ENCODE peak calls at places on chromosomes 4 and X, in nine cellular contexts. O is coronary artery, F is colonic mucosa, Y is adrenal gland, X is heart right ventricle, Q is sigmoid colon, V is choroid plexus epithelial cell, P is uterus, S is Panc1. J is an unnamed sample.

GRCh38 chr4:169795585-169795984 is 37.8 kb upstream of the HPF1 start:
- DNase-seq in Y (no peak), O (no peak), X (no peak), F (no peak), P (no peak), Q (no peak), S (no peak), V (no peak), J (no peak)

GRCh38 chr4:4866124-4866832 is 6.8 kb downstream of the MSX1 start:
- DNase-seq in S (no peak), P (no peak), F (no peak), Q (no peak), Y (no peak), V (no peak), O (no peak), X (no peak), J (peak)

GRCh38 chr4:38717604-38718003 is 53.6 kb downstream of the KLF3 start:
- DNase-seq in P (no peak), F (no peak), Q (no peak), V (peak), S (no peak), O (no peak), Y (no peak), X (no peak), J (no peak)

GRCh38 chr4:52366625-52367024 is 292.5 kb downstream of the USP46 start:
- DNase-seq in S (no peak), Y (no peak), X (no peak), F (no peak), P (no peak), V (no peak), Q (no peak), O (no peak), J (no peak)

GRCh38 chr4:112358415-112358814 is 61.2 kb downstream of the ALPK1 start:
- DNase-seq in Q (no peak), F (no peak), X (no peak), V (no peak), S (no peak), O (no peak), Y (no peak), P (no peak), J (no peak)

GRCh38 chr4:181569553-181569952 is 673.6 kb upstream of the TENM3 start:
- DNase-seq in O (no peak), V (peak), S (peak), Q (no peak), Y (no peak), X (no peak), F (no peak), P (no peak), J (peak)

GRCh38 chr4:29966386-29966785 is 753.8 kb upstream of the PCDH7 start:
- DNase-seq in P (no peak), Q (no peak), O (no peak), V (no peak), F (no peak), S (no peak), X (no peak), Y (no peak), J (no peak)

GRCh38 chr4:95676190-95676589 is 127.4 kb upstream of the UNC5C start:
- DNase-seq in V (no peak), F (no peak), S (no peak), Y (no peak), P (no peak), O (no peak), Q (no peak), X (no peak), J (no peak)

GRCh38 chrX:53926030-53926429 is 118.2 kb downstream of the PHF8 start:
- DNase-seq in Y (no peak), S (no peak), F (no peak), Q (no peak), V (no peak), O (no peak), P (no peak), X (no peak), J (no peak)

GRCh38 chr4:41539711-41540110 is 1.8 kb downstream of the LIMCH1 start:
- DNase-seq in Y (no peak), Q (no peak), F (no peak), P (no peak), X (no peak), O (no peak), S (no peak), V (no peak), J (no peak)

GRCh38 chrX:153974726-153975286 is 2.3 kb downstream of the TMEM187 start:
- DNase-seq in V (no peak), Q (no peak), Y (no peak), O (no peak), S (no peak), X (no peak), F (no peak), P (no peak), J (no peak)

GRCh38 chr4:163048447-163048846 is 118.2 kb downstream of the NAF1 start:
- DNase-seq in V (peak), Q (no peak), P (no peak), O (no peak), Y (peak), X (no peak), F (no peak), S (no peak), J (peak)

GRCh38 chr4:16457944-16458343 is 231.7 kb upstream of the TAPT1 start:
- DNase-seq in X (no peak), S (no peak), Y (no peak), V (peak), Q (no peak), F (no peak), O (no peak), P (no peak), J (no peak)

GRCh38 chr4:174591243-174592021 is 69.1 kb upstream of the HPGD start:
- DNase-seq in Q (no peak), X (no peak), O (no peak), F (no peak), S (no peak), P (no peak), V (no peak), Y (no peak), J (peak)

GRCh38 chr4:92501456-92501855 is 197.7 kb downstream of the GRID2 start:
- DNase-seq in Q (no peak), P (no peak), X (no peak), S (no peak), F (no peak), V (no peak), O (no peak), Y (no peak), J (no peak)

GRCh38 chrX:53319614-53320542 is 38.5 kb upstream of the IQSEC2 start:
- DNase-seq in F (no peak), O (no peak), X (no peak), S (no peak), V (no peak), Q (no peak), Y (no peak), P (peak), J (no peak)

GRCh38 chr4:102036619-102037376 is 246.3 kb downstream of the BANK1 start:
- DNase-seq in F (no peak), O (no peak), X (no peak), P (no peak), Y (no peak), S (no peak), V (peak), Q (no peak), J (no peak)

GRCh38 chrX:130523460-130524394 is 121.9 kb downstream of the RBMX2 start:
- DNase-seq in Q (no peak), F (peak), P (peak), O (no peak), X (peak), Y (peak), V (peak), S (no peak), J (no peak)

GRCh38 chrX:38379088-38379487 is 26.7 kb downstream of the OTC start:
- DNase-seq in Y (no peak), P (no peak), O (no peak), Q (no peak), X (no peak), V (peak), F (no peak), S (no peak), J (no peak)

GRCh38 chr4:72375050-72375736 is 193.8 kb downstream of the ADAMTS3 start:
- DNase-seq in X (no peak), V (peak), Y (no peak), Q (no peak), F (no peak), P (no peak), O (no peak), S (no peak), J (no peak)

DNA sequence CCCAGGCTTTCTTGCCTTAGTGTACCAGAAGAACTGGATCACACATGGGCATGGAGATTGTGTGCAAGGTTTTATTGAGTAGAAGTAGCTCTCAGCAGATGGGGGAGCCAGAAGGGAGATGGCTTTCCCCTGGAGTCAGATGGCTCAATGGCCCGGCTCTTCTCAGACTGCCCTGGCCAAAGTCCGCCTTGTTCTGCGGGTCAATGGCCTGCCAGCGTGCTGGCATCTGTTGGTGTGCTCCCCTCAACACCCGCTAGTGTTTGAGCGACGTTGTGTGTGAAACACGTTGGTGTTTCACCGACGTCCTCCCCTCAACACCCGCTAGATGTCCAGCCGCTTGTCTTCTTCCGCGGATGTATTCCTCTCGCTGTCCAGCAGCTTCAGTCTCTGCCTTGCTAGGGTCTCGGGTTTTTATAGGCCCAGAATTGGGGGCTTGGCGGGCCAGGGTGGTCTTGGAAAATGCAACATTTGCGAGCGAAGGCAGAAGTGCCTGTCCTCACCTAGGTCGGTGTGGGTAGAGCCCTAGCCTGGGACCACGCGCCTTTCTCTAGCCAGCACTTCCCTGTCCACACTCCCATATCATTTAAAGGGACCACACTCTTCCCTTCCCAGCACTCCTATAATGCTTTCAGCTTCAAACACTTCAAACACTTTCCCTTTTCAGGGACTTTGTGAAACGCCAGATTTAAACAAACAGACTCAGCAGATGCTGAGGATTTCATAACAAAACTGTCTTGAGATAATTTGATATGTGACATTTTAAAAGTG is 21.1 kb upstream of the PRKG2 start:
- DNase-seq in P (no peak), O (no peak), Y (no peak), V (peak), X (no peak), S (no peak), Q (no peak), F (no peak), J (no peak)
- H3K4me3 ChIP-seq in P (no peak), O (no peak), Y (no peak), V (no peak), X (no peak), S (peak), Q (no peak), F (no peak), J (no peak)

GRCh38 chr4:25857403-25857802 is 5.4 kb downstream of the SEL1L3 start:
- DNase-seq in P (no peak), F (no peak), Y (no peak), O (no peak), S (no peak), X (no peak), V (peak), Q (no peak), J (no peak)
- TF ChIP-seq CTCF in P (no peak), F (no peak), Y (no peak), O (no peak), S (peak), X (no peak), V (peak), Q (no peak), J (no peak)

DNA sequence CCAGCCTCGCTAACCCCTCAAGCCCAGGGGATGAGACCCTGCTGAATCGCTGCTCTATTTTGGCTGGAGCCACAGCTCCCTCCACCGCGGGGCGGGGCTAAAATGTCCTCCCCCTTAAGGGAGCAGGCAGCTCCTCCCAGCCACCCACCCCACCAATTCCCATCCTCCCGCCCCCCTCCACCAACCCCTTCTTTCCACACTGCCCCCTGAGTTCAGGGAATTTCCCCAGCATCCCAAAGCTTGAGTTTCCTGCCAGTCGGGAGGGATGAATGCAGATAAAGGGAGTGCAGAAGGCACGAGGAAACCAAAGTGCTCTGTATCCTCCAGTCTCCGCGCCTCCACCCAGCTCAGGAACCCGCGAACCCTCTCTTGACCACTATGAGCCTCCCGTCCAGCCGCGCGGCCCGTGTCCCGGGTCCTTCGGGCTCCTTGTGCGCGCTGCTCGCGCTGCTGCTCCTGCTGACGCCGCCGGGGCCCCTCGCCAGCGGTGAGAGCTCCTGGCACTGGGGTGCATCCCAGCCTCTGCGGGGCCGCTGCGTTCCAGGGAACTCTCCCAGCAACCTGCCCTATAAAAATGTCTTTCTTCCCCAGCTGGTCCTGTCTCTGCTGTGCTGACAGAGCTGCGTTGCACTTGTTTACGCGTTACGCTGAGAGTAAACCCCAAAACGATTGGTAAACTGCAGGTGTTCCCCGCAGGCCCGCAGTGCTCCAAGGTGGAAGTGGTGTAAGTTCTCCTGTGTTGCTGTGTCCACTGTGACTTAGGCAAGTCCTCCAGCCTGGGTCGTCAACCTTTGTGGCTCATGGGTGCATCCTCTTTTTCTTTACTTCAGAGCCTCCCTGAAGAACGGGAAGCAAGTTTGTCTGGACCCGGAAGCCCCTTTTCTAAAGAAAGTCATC is at the start of gene CXCL6:
- DNase-seq in X (peak), P (no peak), Q (peak), S (no peak), F (peak), Y (no peak), O (no peak), V (peak), J (no peak)
- H3K4me3 ChIP-seq in X (peak), P (peak), Q (peak), S (peak), F (peak), Y (no peak), O (peak), V (peak), J (no peak)

GRCh38 chrX:120456973-120457372 is 12.1 kb downstream of the LAMP2 start:
- DNase-seq in V (peak), P (no peak), F (no peak), O (no peak), S (no peak), Q (no peak), X (no peak), Y (no peak), J (peak)

GRCh38 chrX:120450163-120450562 is 18.9 kb downstream of the LAMP2 start:
- DNase-seq in F (no peak), Q (no peak), O (no peak), Y (no peak), V (peak), S (no peak), P (no peak), X (no peak), J (peak)

GRCh38 chrX:120446503-120446902 is 22.6 kb downstream of the LAMP2 start:
- DNase-seq in V (peak), X (no peak), S (no peak), O (no peak), Y (peak), P (no peak), Q (no peak), F (no peak), J (no peak)

GRCh38 chrX:120453985-120454384 is 15.1 kb downstream of the LAMP2 start:
- DNase-seq in S (no peak), O (no peak), V (peak), Q (no peak), P (no peak), X (no peak), Y (no peak), F (no peak), J (no peak)

GRCh38 chrX:120452131-120452530 is 17.0 kb downstream of the LAMP2 start:
- DNase-seq in P (no peak), F (no peak), O (no peak), S (no peak), V (peak), Q (no peak), Y (no peak), X (no peak), J (peak)
- TF ChIP-seq CTCF in P (peak), F (no peak), O (no peak), S (peak), V (peak), Q (peak), Y (peak), X (peak), J (no peak)

GRCh38 chrX:57900961-57901360 is 9.3 kb downstream of the ZXDA start:
- DNase-seq in O (no peak), Y (no peak), Q (no peak), F (no peak), P (no peak), S (no peak), V (peak), X (no peak), J (no peak)
- H3K4me3 ChIP-seq in O (no peak), Y (no peak), Q (no peak), F (no peak), P (no peak), S (no peak), V (no peak), X (no peak), J (no peak)

GRCh38 chrX:44872319-44872816 is 620 bp upstream of the KDM6A start:
- DNase-seq in Y (peak), O (peak), S (no peak), P (no peak), X (no peak), Q (peak), V (peak), F (peak), J (no peak)

GRCh38 chrX:44874481-44875184 is 1.6 kb downstream of the KDM6A start:
- DNase-seq in S (no peak), V (peak), F (peak), X (no peak), Y (peak), Q (no peak), P (no peak), O (no peak), J (peak)

GRCh38 chrX:44875185-44875489 is 2.1 kb downstream of the KDM6A start:
- DNase-seq in V (no peak), O (no peak), Y (no peak), F (no peak), P (no peak), X (no peak), Q (no peak), S (no peak), J (no peak)

GRCh38 chrX:44872817-44873414 is at the start of gene KDM6A:
- DNase-seq in O (peak), S (peak), P (peak), Y (peak), Q (peak), X (peak), V (peak), F (peak), J (peak)

DNA sequence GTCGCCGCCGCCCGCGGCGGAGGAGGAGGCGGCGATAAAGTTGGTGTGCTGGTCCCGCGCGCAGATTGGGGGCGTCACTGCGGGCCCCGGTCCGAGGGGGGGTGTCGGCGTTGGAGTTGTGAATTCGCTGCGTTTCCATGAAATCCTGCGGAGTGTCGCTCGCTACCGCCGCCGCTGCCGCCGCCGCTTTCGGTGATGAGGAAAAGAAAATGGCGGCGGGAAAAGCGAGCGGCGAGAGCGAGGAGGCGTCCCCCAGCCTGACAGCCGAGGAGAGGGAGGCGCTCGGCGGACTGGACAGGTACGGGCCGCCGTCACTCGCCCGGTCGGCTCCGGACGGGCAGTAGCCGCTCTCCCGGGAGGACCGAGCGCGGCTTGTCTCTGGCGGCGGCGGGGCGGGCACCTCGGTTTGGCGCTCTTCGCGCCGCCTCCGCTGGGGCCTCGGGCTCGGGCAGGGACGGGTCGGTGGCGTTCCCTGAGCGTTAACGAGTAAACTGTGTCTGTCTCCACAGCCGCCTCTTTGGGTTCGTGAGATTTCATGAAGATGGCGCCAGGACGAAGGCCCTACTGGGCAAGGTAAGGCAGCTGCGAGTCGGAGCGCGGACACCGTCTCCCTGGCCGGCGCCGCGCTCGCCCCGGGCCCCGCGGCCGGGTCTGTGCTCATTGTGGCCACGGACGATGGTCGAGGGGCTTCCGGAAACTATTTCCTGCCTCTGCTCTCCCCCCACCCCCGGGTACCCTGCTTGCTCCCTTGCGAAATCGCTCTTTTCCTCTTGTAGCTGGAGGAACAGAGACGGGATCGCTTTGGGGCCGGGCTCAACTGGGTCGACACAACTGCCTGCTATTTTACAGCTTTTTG is 655 bp downstream of the KDM6A start:
- DNase-seq in V (peak), S (no peak), O (peak), P (peak), F (peak), Q (peak), X (peak), Y (peak), J (peak)
- TF ChIP-seq CTCF in V (no peak), S (peak), O (no peak), P (peak), F (no peak), Q (no peak), X (peak), Y (no peak), J (no peak)

DNA sequence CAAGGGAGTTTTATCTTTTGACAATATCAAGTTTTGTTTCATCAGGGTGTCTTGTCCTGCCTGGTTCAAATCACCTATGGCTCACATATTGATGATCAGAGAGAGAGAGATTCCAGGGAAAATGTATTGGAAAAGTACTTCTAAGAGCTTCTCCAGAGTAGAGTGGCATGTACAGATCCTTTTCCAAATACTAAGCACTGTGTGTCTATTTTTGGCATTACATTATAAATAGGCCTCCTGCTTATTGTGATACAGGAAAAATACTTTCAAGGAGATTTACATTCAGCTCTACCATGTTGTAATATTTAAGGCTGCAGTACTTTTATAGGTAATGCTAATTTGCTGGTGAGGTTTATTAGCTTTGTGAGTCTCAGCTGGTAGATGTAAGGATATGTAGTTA is 100.8 kb downstream of the DCK start:
- DNase-seq in F (no peak), P (no peak), S (no peak), V (no peak), Y (no peak), Q (no peak), O (no peak), X (no peak), J (no peak)
- H3K4me3 ChIP-seq in F (no peak), P (no peak), S (no peak), V (no peak), Y (no peak), Q (no peak), O (no peak), X (no peak), J (no peak)

GRCh38 chr4:10063544-10064300 is 42.4 kb upstream of the SLC2A9 start:
- DNase-seq in O (peak), Q (peak), Y (peak), S (no peak), X (peak), V (peak), P (peak), F (no peak), J (no peak)
- TF ChIP-seq CTCF in O (peak), Q (peak), Y (peak), S (peak), X (peak), V (peak), P (peak), F (no peak), J (peak)